ENCODE peak calls at places on chromosomes 16 and 17, in four cellular contexts. A is K562, V is HepG2, Q is GM12878. Y is an unnamed sample.

GRCh38 chr17:39927101-39927927 is at the start of the genes LRRC3C and ORMDL3:
- DNase-seq in Q (no peak), V (peak; percentile 94), A (peak; percentile 91), Y (peak; percentile 96)

GRCh38 chr17:2853111-2853721 is 57.0 kb downstream of the RAP1GAP2 start:
- DNase-seq in V (no peak), Q (no peak), A (no peak), Y (peak; percentile 79)

GRCh38 chr16:58733248-58733670 is 857 bp downstream of the GOT2 start:
- DNase-seq in Q (no peak), V (peak; percentile 26), A (no peak), Y (peak; percentile 34)

GRCh38 chr16:17668411-17668810 is 197.7 kb upstream of the XYLT1 start:
- DNase-seq in Q (no peak), A (no peak), V (no peak), Y (no peak)

GRCh38 chr17:49987681-49988441 is 7.2 kb downstream of the DLX3 start:
- DNase-seq in Q (no peak), A (no peak), V (no peak), Y (peak; percentile 74)

GRCh38 chr17:74987909-74988711 is 678 bp downstream of the CDR2L start:
- DNase-seq in Q (no peak), A (peak; percentile 77), V (no peak), Y (peak; percentile 86)

GRCh38 chr17:39923836-39924690 is 3.3 kb downstream of the ORMDL3 start:
- DNase-seq in V (peak; percentile 97), A (no peak), Q (no peak), Y (no peak)

GRCh38 chr17:40091691-40092397 is 8.5 kb downstream of the NR1D1 start:
- DNase-seq in V (no peak), Q (no peak), A (no peak), Y (no peak)

GRCh38 chr16:54588026-54588425 is 301.4 kb upstream of the IRX3 start:
- DNase-seq in A (no peak), Q (no peak), V (no peak), Y (no peak)

GRCh38 chr16:78742501-78743283 is 643.2 kb downstream of the WWOX start:
- DNase-seq in V (no peak), A (no peak), Q (peak; percentile 83), Y (no peak)

GRCh38 chr16:19583665-19584300 is 28.3 kb downstream of the VPS35L start:
- DNase-seq in Q (no peak), A (peak; percentile 62), V (peak; percentile 77), Y (peak; percentile 51)

GRCh38 chr17:36705651-36706436 is 104.5 kb downstream of the MRM1 start:
- DNase-seq in A (peak; percentile 53), Q (no peak), V (peak; percentile 18), Y (peak; percentile 86)

GRCh38 chr16:31386157-31386984 is 6.8 kb upstream of the ITGAD start:
- DNase-seq in V (no peak), Q (no peak), A (no peak), Y (no peak)

GRCh38 chr16:9929313-9929712 is 252.9 kb downstream of the GRIN2A start:
- DNase-seq in V (no peak), Q (peak; percentile 52), A (no peak), Y (no peak)

GRCh38 chr16:66335704-66336329 is 30.7 kb upstream of the CDH5 start:
- DNase-seq in V (no peak), Q (no peak), A (no peak), Y (no peak)

GRCh38 chr17:76268015-76268749 is 3.0 kb downstream of the UBALD2 start:
- DNase-seq in A (peak; percentile 63), V (no peak), Q (peak; percentile 76), Y (peak; percentile 39)

GRCh38 chr17:7056386-7056785 is 12.5 kb upstream of the SLC16A11 start:
- DNase-seq in V (no peak), Q (no peak), A (no peak), Y (no peak)

GRCh38 chr17:80146121-80147034 is 550 bp downstream of the EIF4A3 start:
- DNase-seq in V (no peak), A (peak; percentile 69), Q (no peak), Y (peak; percentile 79)

GRCh38 chr16:12557808-12558207 is 245.9 kb downstream of the CPPED1 start:
- DNase-seq in V (no peak), A (no peak), Q (no peak), Y (no peak)

GRCh38 chr16:46908540-46909372 is 24.6 kb downstream of the GPT2 start:
- DNase-seq in A (peak; percentile 69), Q (no peak), V (peak; percentile 71), Y (peak; percentile 84)

GRCh38 chr16:11354733-11355574 is 9.7 kb downstream of the RMI2 start:
- DNase-seq in Q (peak; percentile 79), A (no peak), V (no peak), Y (no peak)

GRCh38 chr16:86446279-86446678 is 64.0 kb upstream of the FOXF1 start:
- DNase-seq in A (no peak), V (no peak), Q (no peak), Y (no peak)

GRCh38 chr16:74748710-74749073 is 25.9 kb downstream of the FA2H start:
- DNase-seq in Q (no peak), V (no peak), A (no peak), Y (no peak)

GRCh38 chr16:53052519-53053501 is at the start of gene CHD9NB:
- DNase-seq in A (no peak), V (peak; percentile 89), Q (no peak), Y (peak; percentile 26)

GRCh38 chr16:27067138-27067537 is 411 bp downstream of the C16orf82 start:
- DNase-seq in Q (no peak), V (no peak), A (no peak), Y (peak; percentile 44)

GRCh38 chr16:73196670-73197069 is 148.7 kb upstream of the ZFHX3 start:
- DNase-seq in Q (peak; percentile 24), V (peak; percentile 70), A (peak; percentile 64), Y (peak; percentile 42)

GRCh38 chr16:81416749-81417148 is 27.9 kb upstream of the CMIP start:
- DNase-seq in V (no peak), A (no peak), Q (no peak), Y (no peak)

GRCh38 chr17:60573139-60573975 is 26.6 kb upstream of the PPM1D start:
- DNase-seq in Q (no peak), A (no peak), V (peak; percentile 33), Y (no peak)

GRCh38 chr17:40329981-40330794 is 21.2 kb downstream of the RARA start:
- DNase-seq in V (no peak), Q (no peak), A (peak; percentile 40), Y (peak; percentile 67)

GRCh38 chr16:8878523-8878911 is 3.6 kb upstream of the LITAFD start:
- DNase-seq in V (no peak), Q (no peak), A (no peak), Y (no peak)

GRCh38 chr16:719815-720506 is 985 bp upstream of the ANTKMT start:
- DNase-seq in V (peak; percentile 66), Q (no peak), A (no peak), Y (peak; percentile 54)

GRCh38 chr17:76866774-76867577 is 1.2 kb upstream of the MGAT5B start:
- DNase-seq in A (no peak), Q (no peak), V (no peak), Y (no peak)

GRCh38 chr17:66032082-66032712 is 159.7 kb downstream of the CEP112 start:
- DNase-seq in Q (no peak), V (no peak), A (no peak), Y (no peak)
- TF ChIP-seq ZBTB33 in Q (no peak), V (no peak), A (no peak), Y (no peak)

GRCh38 chr16:57675752-57676623 is 7.9 kb downstream of the ADGRG3 start:
- DNase-seq in Q (no peak), V (no peak), A (peak; percentile 61), Y (no peak)
- TF ChIP-seq TAF1 in Q (no peak), V (no peak), A (no peak), Y (no peak)

GRCh38 chr16:2858245-2859025 is 465 bp upstream of the PRSS22 start:
- DNase-seq in V (no peak), Q (no peak), A (no peak), Y (peak; percentile 42)

GRCh38 chr16:2856061-2856670 is 1.8 kb downstream of the PRSS22 start:
- DNase-seq in A (peak; percentile 75), Q (no peak), V (no peak), Y (peak; percentile 81)

GRCh38 chr16:2855536-2855935 is 2.4 kb downstream of the PRSS22 start:
- DNase-seq in Q (no peak), A (no peak), V (no peak), Y (peak; percentile 21)

GRCh38 chr16:2856686-2857450 is 1.1 kb downstream of the PRSS22 start:
- DNase-seq in A (no peak), V (no peak), Q (no peak), Y (no peak)

DNA sequence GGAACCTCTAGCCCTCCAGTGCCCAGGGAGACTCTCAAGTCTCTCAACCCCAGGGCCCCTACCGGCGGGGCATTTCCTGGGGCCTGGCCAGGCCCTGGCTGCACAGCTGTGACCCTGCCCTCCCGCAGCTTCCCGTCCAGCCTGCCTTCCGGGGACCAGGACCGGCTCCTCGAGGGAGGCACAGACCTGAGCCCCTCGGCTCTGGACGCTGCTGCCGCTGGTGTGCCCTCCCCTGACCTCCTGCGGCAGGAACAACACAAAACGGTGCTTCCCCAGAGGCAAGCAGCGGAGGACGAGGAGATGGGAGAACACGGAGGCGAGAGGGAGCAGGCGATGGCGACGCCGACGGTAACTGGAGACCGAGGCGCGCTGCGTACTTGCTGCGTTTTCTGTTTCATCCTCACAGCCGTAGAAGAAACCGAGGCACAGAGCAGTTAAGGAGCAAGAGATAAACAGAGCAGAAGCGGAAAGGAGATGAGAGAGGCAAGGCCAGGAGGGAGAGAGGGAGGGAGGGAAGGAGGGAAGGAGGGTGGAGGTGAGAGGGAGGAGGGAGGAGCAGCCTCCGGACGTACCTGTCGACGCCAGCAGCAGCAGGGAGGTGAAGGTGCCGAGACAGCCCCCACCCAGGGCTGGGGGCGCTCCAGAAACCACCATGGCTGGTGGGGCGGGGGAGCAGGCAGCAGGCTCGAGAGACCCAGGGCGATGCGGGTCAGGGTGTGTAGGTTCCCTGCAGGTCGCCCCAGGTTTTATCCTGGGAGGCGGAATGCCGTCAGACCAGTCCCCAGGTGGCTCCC is at the start of gene PRSS22:
- DNase-seq in V (no peak), Q (no peak), A (no peak), Y (peak; percentile 49)
- TF ChIP-seq ZBTB33 in V (no peak), Q (no peak), A (no peak), Y (no peak)

GRCh38 chr16:4609200-4610010 is 5.3 kb downstream of the UBALD1 start:
- DNase-seq in V (no peak), Q (no peak), A (no peak), Y (peak; percentile 39)

GRCh38 chr16:4612977-4613635 is 1.6 kb downstream of the UBALD1 start:
- DNase-seq in Q (no peak), A (no peak), V (no peak), Y (peak; percentile 48)

GRCh38 chr16:4610011-4611005 is 4.4 kb downstream of the UBALD1 start:
- DNase-seq in Q (no peak), V (no peak), A (no peak), Y (peak; percentile 40)

GRCh38 chr16:4612474-4612931 is 2.2 kb downstream of the UBALD1 start:
- DNase-seq in A (no peak), Q (no peak), V (no peak), Y (peak; percentile 63)

DNA sequence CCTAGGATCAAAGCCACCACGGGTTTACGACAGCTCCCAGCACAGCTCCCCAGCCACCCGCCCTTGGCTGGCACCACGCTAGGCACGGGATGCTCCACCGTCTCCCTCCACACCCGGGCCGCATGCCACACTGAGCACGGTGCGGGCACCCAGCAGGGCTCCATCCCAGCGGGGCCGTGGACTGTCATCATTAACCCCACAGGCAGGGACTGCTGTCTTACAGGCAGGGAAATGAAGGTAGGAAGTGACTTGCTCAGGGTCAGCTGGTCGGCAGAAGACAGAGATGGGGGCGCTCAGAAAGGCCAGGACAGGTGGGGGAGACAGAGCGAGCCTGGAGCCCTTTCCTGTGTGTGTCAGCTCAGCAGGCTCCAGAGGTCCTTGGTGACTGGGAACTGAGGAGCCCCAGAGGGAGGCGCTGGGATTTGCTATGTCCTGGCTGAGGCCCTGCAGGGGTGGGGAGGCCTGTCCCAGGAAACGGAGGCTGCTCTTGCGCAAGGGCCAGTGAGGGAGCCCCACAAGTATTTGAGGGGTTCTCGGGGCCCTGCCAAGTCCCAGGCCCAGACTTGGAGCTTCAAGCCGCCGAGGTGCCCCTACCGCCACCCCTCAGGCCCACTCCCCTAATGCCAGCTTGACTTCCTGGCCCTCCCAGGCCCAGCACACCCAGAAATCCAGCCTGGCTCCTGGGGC is 3.2 kb downstream of the UBALD1 start:
- DNase-seq in Q (no peak), V (no peak), A (no peak), Y (peak; percentile 38)
- TF ChIP-seq TAF1 in Q (no peak), V (no peak), A (no peak), Y (no peak)